ENCODE peak calls at places on chromosomes 5 and 9, in ten cellular contexts. R is lung, A is HepG2, Z is sigmoid colon, H is fibroblast of lung, C is hepatocyte, O is psoas muscle, T is uterus, G is heart left ventricle, Y is A673. I is an unnamed sample. For H3K36me3, the result is how much of the 10 kb centered on the place peaks cover.

GRCh38 chr5:3899093-3899492 is 303.5 kb downstream of the IRX1 start:
- DNase-seq in O (no peak), A (no peak), G (no peak), Y (no peak), H (no peak), T (no peak), C (no peak), Z (no peak), R (no peak), I (no peak)

GRCh38 chr5:159022178-159022556 is 77.5 kb downstream of the EBF1 start:
- DNase-seq in G (peak), T (peak), Y (peak), A (no peak), R (peak), O (peak), Z (peak), C (peak), H (peak), I (no peak)

GRCh38 chr5:78837836-78838235 is 147.3 kb downstream of the ARSB start:
- DNase-seq in C (no peak), G (no peak), H (no peak), Z (no peak), R (no peak), Y (no peak), O (no peak), A (no peak), T (no peak), I (no peak)

GRCh38 chr9:36828574-36829141 is 205.4 kb downstream of the PAX5 start:
- DNase-seq in O (no peak), G (peak), Z (peak), Y (no peak), H (no peak), T (no peak), A (no peak), C (no peak), R (no peak), I (no peak)

GRCh38 chr5:134123360-134123759 is 8.9 kb downstream of the TCF7 start:
- DNase-seq in A (no peak), T (no peak), R (no peak), C (no peak), G (no peak), H (no peak), O (no peak), Z (no peak), Y (no peak), I (no peak)

GRCh38 chr5:158056426-158056825 is 197.5 kb upstream of the CLINT1 start:
- DNase-seq in H (peak), G (no peak), C (no peak), T (no peak), A (no peak), O (no peak), R (no peak), Y (no peak), Z (no peak), I (no peak)

GRCh38 chr5:75319636-75320035 is 17.4 kb upstream of the HMGCR start:
- DNase-seq in O (no peak), A (no peak), T (no peak), C (no peak), R (no peak), Y (no peak), H (no peak), Z (no peak), G (no peak), I (no peak)

GRCh38 chr5:10688651-10689171 is 72.3 kb downstream of the DAP start:
- DNase-seq in R (no peak), G (no peak), C (no peak), A (no peak), Z (no peak), Y (no peak), H (no peak), O (no peak), T (no peak), I (no peak)

GRCh38 chr5:122515709-122516431 is 203.8 kb downstream of the SNCAIP start:
- DNase-seq in Z (peak), Y (peak), H (peak), A (peak), R (peak), C (peak), G (no peak), O (no peak), T (peak), I (no peak)

GRCh38 chr5:126368239-126368812 is 54.9 kb upstream of the GRAMD2B start:
- DNase-seq in Y (no peak), O (no peak), G (no peak), C (no peak), T (peak), R (no peak), Z (peak), A (peak), H (peak), I (no peak)

GRCh38 chr9:105912157-105912867 is 218.0 kb downstream of the TMEM38B start:
- DNase-seq in Z (no peak), R (no peak), H (no peak), O (no peak), C (no peak), T (no peak), Y (no peak), G (no peak), A (no peak), I (no peak)

GRCh38 chr5:99379187-99379586 is 450.4 kb upstream of the CHD1 start:
- DNase-seq in G (no peak), A (no peak), R (no peak), C (no peak), H (no peak), Y (peak), O (no peak), T (no peak), Z (no peak), I (no peak)

GRCh38 chr9:20315672-20316071 is 306.6 kb downstream of the MLLT3 start:
- DNase-seq in T (no peak), O (no peak), H (peak), Z (no peak), A (no peak), G (no peak), R (no peak), Y (no peak), C (peak), I (no peak)

GRCh38 chr9:135886147-135886981 is 21.0 kb downstream of the CAMSAP1 start:
- DNase-seq in Y (no peak), R (no peak), O (no peak), H (no peak), A (no peak), G (no peak), T (no peak), Z (no peak), C (no peak), I (no peak)

GRCh38 chr9:134724231-134724911 is 82.8 kb downstream of the COL5A1 start:
- DNase-seq in Y (no peak), T (no peak), C (no peak), Z (peak), G (no peak), H (peak), A (no peak), O (peak), R (no peak), I (no peak)

GRCh38 chr9:16442622-16443021 is 427.8 kb downstream of the BNC2 start:
- DNase-seq in T (peak), O (peak), A (no peak), H (peak), C (peak), Z (peak), R (no peak), G (no peak), Y (no peak), I (no peak)

GRCh38 chr9:88574993-88575392 is 40.0 kb downstream of the NXNL2 start:
- DNase-seq in C (no peak), Y (no peak), A (no peak), R (no peak), G (no peak), H (peak), T (peak), Z (no peak), O (no peak), I (no peak)

GRCh38 chr5:115601709-115602584 is at the start of gene TICAM2:
- DNase-seq in T (peak), Z (peak), A (no peak), G (peak), C (peak), R (peak), O (peak), H (peak), Y (peak), I (peak)

DNA sequence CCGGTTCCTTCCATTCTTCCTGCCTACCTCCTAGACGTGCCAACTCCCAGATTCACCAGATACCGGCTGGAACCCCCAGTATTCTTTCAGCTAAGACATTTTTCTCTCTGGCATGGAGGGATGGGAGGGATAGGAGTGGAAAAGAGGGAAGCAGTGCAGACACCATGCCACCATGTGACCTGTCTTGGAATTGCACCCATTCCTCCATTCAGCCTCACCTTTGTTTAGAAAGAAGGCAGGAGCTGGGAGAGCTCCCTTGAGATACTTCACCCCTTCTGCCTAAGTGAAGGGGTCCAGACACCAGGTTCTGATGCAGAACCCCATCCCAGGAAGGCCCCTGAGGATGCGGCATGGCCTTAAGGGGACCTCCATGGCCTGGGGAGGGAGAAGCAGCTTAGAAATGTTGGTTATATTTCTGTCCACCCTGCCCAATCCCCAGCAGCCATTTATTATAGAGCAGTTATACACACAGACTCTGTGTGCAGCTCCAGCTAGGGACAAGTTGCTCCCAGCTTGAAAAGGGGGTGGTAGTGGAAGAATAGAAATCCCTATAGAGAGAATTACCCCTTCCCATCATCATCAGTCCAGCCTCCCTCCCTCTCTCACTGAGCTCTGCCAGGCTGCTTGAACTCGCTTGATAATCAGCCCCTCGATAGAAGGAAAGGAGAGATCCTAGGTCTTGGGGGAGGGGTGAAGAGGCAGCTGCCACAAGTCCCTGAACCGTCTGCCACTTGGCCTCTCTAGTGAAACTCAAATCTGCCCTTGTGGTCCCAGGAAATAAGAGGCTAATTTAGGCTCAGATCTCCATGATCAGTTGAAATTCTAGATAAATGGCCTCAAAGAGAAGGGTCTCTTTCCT is 5.1 kb downstream of the DNAJB5 start:
- DNase-seq in T (peak), R (no peak), Z (no peak), H (peak), A (peak), C (peak), O (no peak), G (no peak), Y (peak), I (no peak)
- TF ChIP-seq CTCF in T (peak), R (peak), Z (peak), H (peak), A (peak), C (peak), O (peak), G (peak), Y (peak), I (peak)

GRCh38 chr9:133158695-133159094 is 5.0 kb downstream of the GBGT1 start:
- DNase-seq in G (no peak), R (no peak), Z (peak), C (no peak), Y (no peak), A (no peak), T (no peak), H (no peak), O (no peak), I (no peak)
- H3K36me3 ChIP-seq in G (under half), R (under half), Z (under half), C (under half), Y (under half), A (under half), T (under half), H (under half), O (under half), I (under half)

GRCh38 chr5:39775458-39776365 is 350.9 kb upstream of the DAB2 start:
- DNase-seq in H (peak), Z (no peak), A (no peak), R (no peak), C (peak), O (no peak), Y (no peak), T (no peak), G (no peak), I (no peak)
- H3K4me3 ChIP-seq in H (no peak), Z (no peak), A (no peak), R (no peak), C (no peak), O (no peak), Y (no peak), T (no peak), G (no peak), I (no peak)

GRCh38 chr5:148998174-148998797 is 64.6 kb downstream of the SH3TC2 start:
- DNase-seq in H (peak), O (no peak), Y (peak), R (peak), T (no peak), G (no peak), Z (no peak), A (peak), C (peak), I (no peak)
- TF ChIP-seq CTCF in H (peak), O (peak), Y (peak), R (peak), T (peak), G (peak), Z (peak), A (peak), C (peak), I (peak)

GRCh38 chr9:129728744-129729143 is 24.1 kb downstream of the PTGES start:
- DNase-seq in R (no peak), T (no peak), O (no peak), G (no peak), A (no peak), Z (no peak), Y (no peak), C (no peak), H (no peak), I (no peak)

GRCh38 chr9:129725841-129726251 is 27.0 kb downstream of the PTGES start:
- DNase-seq in R (no peak), A (no peak), H (no peak), T (no peak), O (no peak), Z (no peak), G (no peak), Y (peak), C (peak), I (no peak)

GRCh38 chr9:129722913-129723312 is 29.9 kb downstream of the PTGES start:
- DNase-seq in R (no peak), A (no peak), T (no peak), H (no peak), C (no peak), G (no peak), Z (no peak), Y (no peak), O (no peak), I (no peak)

GRCh38 chr9:129724456-129725190 is 28.2 kb downstream of the PTGES start:
- DNase-seq in T (no peak), R (no peak), O (peak), G (no peak), H (no peak), C (no peak), Y (no peak), Z (no peak), A (no peak), I (no peak)

GRCh38 chr9:129726322-129727160 is 26.3 kb downstream of the PTGES start:
- DNase-seq in H (peak), R (peak), G (peak), C (peak), Z (peak), Y (peak), A (peak), O (peak), T (peak), I (peak)
- H3K36me3 ChIP-seq in H (under half), R (under half), G (under half), C (under half), Z (under half), Y (under half), A (under half), O (under half), T (under half), I (under half)

GRCh38 chr9:27565669-27566068 is 7.6 kb downstream of the C9orf72 start:
- DNase-seq in A (no peak), H (no peak), Y (no peak), O (no peak), T (no peak), C (no peak), G (no peak), R (no peak), Z (no peak), I (no peak)

GRCh38 chr9:27564685-27565084 is 8.6 kb downstream of the C9orf72 start:
- DNase-seq in R (no peak), Y (no peak), G (no peak), T (no peak), A (no peak), Z (no peak), H (no peak), C (no peak), O (no peak), I (no peak)

GRCh38 chr9:27569406-27569805 is 3.9 kb downstream of the C9orf72 start:
- DNase-seq in A (peak), Z (no peak), G (no peak), R (no peak), Y (no peak), H (no peak), C (peak), T (no peak), O (no peak), I (no peak)

GRCh38 chr9:27564031-27564430 is 9.2 kb downstream of the C9orf72 start:
- DNase-seq in Y (no peak), R (no peak), G (no peak), O (no peak), C (no peak), A (no peak), H (no peak), T (no peak), Z (no peak), I (no peak)

DNA sequence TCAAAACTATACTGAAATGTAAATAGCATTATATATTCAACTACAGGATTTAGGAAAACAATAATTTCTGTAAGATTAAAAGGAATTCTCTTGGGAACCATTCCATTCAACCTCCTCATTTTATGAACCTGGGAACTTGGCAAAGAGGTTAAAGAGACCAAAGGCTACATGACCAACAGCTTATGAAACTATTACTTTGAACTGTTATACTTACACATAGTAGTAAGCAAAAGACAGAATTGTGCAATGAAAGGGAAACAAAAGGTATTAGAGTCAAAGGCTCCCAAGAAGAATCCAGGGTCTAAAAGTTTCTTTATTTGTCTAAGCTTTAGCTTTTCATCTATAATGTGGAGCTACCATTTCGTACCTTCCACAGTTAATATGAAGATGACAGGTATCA is 7.2 kb downstream of the C9orf72 start:
- DNase-seq in A (peak), Z (no peak), Y (no peak), H (peak), O (no peak), R (no peak), G (no peak), T (no peak), C (no peak), I (no peak)
- H3K4me3 ChIP-seq in A (no peak), Z (no peak), Y (no peak), H (no peak), O (no peak), R (no peak), G (no peak), T (no peak), C (no peak), I (no peak)

GRCh38 chr5:140800816-140801493 is at the start of gene PCDHA3:
- DNase-seq in R (no peak), A (peak), H (peak), T (no peak), C (no peak), O (no peak), Z (no peak), Y (peak), G (no peak), I (no peak)
- TF ChIP-seq CTCF in R (no peak), A (peak), H (no peak), T (peak), C (no peak), O (peak), Z (peak), Y (peak), G (no peak), I (no peak)

DNA sequence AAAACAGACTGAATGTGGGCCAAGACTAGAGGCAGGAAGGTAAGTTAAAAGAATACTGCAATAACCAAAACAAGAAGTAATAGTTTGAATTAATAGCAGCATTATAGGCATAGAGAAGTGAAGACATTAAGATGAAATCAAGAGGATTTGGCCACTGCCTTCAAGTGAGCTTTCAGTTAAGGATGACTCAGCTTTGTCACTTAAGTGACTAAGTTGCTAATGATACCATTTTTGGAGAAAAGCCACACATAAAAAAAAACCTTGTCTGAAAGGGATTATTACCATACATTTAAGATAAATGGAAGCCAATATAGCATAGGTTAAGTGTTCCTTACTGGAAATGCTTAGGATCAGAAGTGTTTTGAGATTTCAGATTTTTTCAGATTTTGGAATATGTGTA is 57.0 kb downstream of the ECPAS start:
- DNase-seq in G (no peak), T (no peak), Y (peak), H (peak), O (no peak), R (no peak), Z (no peak), C (no peak), A (no peak), I (no peak)
- H3K36me3 ChIP-seq in G (half or more), T (under half), Y (half or more), H (under half), O (under half), R (under half), Z (under half), C (under half), A (half or more), I (under half)

DNA sequence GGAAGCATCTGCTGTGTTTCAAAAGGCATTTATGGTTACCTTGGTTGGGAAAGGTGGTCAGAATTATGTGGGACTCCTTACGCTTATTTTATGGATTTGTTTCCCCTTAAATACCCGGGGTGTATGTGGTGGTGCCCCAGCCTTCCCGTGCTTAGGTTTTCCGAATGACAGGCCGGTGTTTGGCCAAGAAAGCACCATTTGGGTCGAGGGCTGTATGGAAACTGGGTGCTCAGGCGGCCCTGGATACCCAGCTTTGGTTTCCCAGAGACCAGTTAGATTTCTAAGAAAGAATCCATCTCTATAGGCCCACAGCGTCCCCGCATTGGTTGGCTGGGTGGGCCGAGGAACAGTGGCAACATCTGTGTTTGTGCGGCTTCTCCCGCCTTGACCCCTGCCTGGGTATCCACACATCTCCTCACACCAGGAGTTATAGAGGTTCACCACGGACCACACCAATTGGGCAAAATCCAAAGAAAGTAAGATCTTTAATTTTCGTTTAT is 868 bp downstream of the ARHGEF28 start:
- DNase-seq in O (no peak), Z (no peak), C (no peak), G (no peak), H (no peak), T (no peak), A (no peak), R (no peak), Y (no peak), I (no peak)
- H3K4me3 ChIP-seq in O (peak), Z (peak), C (peak), G (no peak), H (peak), T (peak), A (peak), R (peak), Y (peak), I (no peak)

I was measured in GM06990.